ENCODE peak calls at places on chromosomes 4 and X, in five cellular contexts. Y is PC-9, D is HepG2, K is fibroblast of lung, L is hepatocyte. N is an unnamed sample.

GRCh38 chr4:6963139-6963611 is 53.5 kb downstream of the TBC1D14 start:
- DNase-seq in Y (no peak), D (peak; percentile 48), K (peak; percentile 23), L (no peak), N (no peak)

GRCh38 chr4:180717451-180717850 is 1525.8 kb upstream of the TENM3 start:
- DNase-seq in Y (no peak), D (no peak), K (no peak), L (no peak), N (no peak)

GRCh38 chr4:27643101-27643500 is 782.5 kb downstream of the STIM2 start:
- DNase-seq in Y (no peak), D (no peak), K (no peak), L (no peak), N (no peak)

GRCh38 chrX:120791013-120791643 is 84.5 kb downstream of the CT47B1 start:
- DNase-seq in Y (peak; percentile 61), D (no peak), K (peak; percentile 79), L (peak; percentile 31), N (no peak)

GRCh38 chr4:155569960-155570515 is 96.6 kb upstream of the GUCY1A1 start:
- DNase-seq in Y (no peak), D (no peak), K (peak; percentile 79), L (no peak), N (no peak)

GRCh38 chr4:62018537-62018936 is 818.4 kb downstream of the ADGRL3 start:
- DNase-seq in Y (no peak), D (no peak), K (no peak), L (no peak), N (peak; percentile 28)

GRCh38 chr4:23368081-23368697 is 521.7 kb downstream of the PPARGC1A start:
- DNase-seq in Y (no peak), D (peak; percentile 23), K (no peak), L (peak; percentile 55), N (peak; percentile 80)

GRCh38 chrX:1420371-1420770 is 28.5 kb upstream of the SLC25A6 start:
- DNase-seq in Y (no peak), D (no peak), K (no peak), L (no peak), N (no peak)

GRCh38 chrX:147476008-147476407 is 435.7 kb upstream of the FMR1 start:
- DNase-seq in Y (no peak), D (peak; percentile 4), K (no peak), L (peak; percentile 38), N (peak; percentile 50)

GRCh38 chr4:6107886-6108285 is 89.7 kb upstream of the C4orf50 start:
- DNase-seq in Y (no peak), D (no peak), K (no peak), L (no peak), N (no peak)

GRCh38 chrX:57134702-57135101 is 2.5 kb downstream of the SPIN2A start:
- DNase-seq in Y (no peak), D (no peak), K (no peak), L (no peak), N (no peak)

GRCh38 chr4:123516576-123516975 is 120.0 kb downstream of the SPRY1 start:
- DNase-seq in Y (no peak), D (no peak), K (no peak), L (no peak), N (no peak)

GRCh38 chrX:149528381-149528780 is 12.4 kb upstream of the EOLA1 start:
- DNase-seq in Y (no peak), D (no peak), K (no peak), L (no peak), N (no peak)

GRCh38 chr4:7214359-7214758 is 22.0 kb downstream of the SORCS2 start:
- DNase-seq in Y (no peak), D (no peak), K (peak; percentile 70), L (no peak), N (no peak)

GRCh38 chr4:46389301-46389761 is 597 bp downstream of the GABRA2 start:
- DNase-seq in Y (no peak), D (peak; percentile 2), K (no peak), L (peak; percentile 71), N (peak; percentile 68)

GRCh38 chrX:13940646-13941045 is 89.0 kb downstream of the GEMIN8 start:
- DNase-seq in Y (no peak), D (no peak), K (no peak), L (no peak), N (no peak)

GRCh38 chrX:123818243-123818642 is 41.6 kb upstream of the XIAP start:
- DNase-seq in Y (peak; percentile 89), D (peak; percentile 63), K (peak; percentile 75), L (peak; percentile 35), N (no peak)

GRCh38 chrX:56790778-56791177 is 61.7 kb downstream of the NBDY start:
- DNase-seq in Y (no peak), D (no peak), K (no peak), L (no peak), N (peak; percentile 0)

GRCh38 chr4:56434599-56435000 is 815 bp downstream of the PPAT start:
- DNase-seq in Y (peak; percentile 57), D (no peak), K (peak; percentile 74), L (no peak), N (peak; percentile 76)

GRCh38 chrX:20829665-20830481 is 544.3 kb upstream of the CNKSR2 start:
- DNase-seq in Y (no peak), D (no peak), K (peak; percentile 50), L (no peak), N (no peak)

GRCh38 chrX:119537487-119537886 is 27.7 kb downstream of the STEEP1 start:
- DNase-seq in Y (no peak), D (no peak), K (no peak), L (no peak), N (no peak)
- H3K27ac ChIP-seq in Y (no peak overlapping the region), D (no peak overlapping the region), K (no peak overlapping the region), L (no peak overlapping the region), N (no peak overlapping the region)

DNA sequence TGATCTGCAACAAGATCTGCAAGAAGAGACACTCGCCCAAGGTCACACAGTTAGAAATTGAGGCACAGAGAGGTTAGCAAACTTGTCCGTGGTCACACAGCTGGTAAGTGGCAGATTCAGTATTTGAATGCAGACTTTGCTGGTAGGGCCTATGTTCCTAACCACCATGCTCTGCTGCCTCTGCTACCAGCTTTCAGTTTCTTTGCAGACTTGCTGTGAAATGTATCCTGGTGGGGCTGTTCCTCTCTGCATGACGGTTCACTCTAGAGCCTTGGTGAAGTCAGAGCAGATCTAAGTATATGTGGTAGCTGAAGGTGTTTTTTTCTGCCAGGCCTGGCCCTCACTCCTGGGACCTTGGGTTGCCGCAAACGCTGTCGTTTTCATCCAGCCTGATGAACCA is 87.1 kb downstream of the BEND2 start:
- DNase-seq in Y (no peak), D (no peak), K (no peak), L (no peak), N (no peak)
- H2AFZ ChIP-seq in Y (no peak overlapping the region), D (no peak overlapping the region), K (no peak overlapping the region), L (no peak overlapping the region), N (no peak overlapping the region)

DNA sequence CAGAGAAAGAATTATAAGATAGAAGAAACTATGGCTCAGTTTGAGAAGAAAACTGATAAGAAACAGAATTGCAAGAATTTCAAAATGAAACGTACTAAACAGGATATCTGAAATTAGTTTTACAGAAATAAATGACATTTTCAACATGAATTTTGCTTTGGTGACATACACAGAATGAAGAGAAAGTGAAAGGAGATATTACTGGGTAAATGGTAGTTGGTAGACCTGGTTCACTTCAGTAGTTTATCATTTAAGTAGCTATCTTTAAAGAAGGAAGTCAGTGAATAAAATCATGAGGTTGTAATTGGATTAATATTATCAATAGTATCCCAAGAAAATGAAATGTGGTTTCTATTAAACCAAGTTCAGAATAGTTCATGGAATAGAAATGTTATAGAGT is 395.5 kb upstream of the SMIM31 start:
- DNase-seq in Y (no peak), D (no peak), K (no peak), L (no peak), N (no peak)
- H3K4me2 ChIP-seq in Y (no peak overlapping the region), D (no peak overlapping the region), K (no peak overlapping the region), L (no peak overlapping the region), N (no peak overlapping the region)

DNA sequence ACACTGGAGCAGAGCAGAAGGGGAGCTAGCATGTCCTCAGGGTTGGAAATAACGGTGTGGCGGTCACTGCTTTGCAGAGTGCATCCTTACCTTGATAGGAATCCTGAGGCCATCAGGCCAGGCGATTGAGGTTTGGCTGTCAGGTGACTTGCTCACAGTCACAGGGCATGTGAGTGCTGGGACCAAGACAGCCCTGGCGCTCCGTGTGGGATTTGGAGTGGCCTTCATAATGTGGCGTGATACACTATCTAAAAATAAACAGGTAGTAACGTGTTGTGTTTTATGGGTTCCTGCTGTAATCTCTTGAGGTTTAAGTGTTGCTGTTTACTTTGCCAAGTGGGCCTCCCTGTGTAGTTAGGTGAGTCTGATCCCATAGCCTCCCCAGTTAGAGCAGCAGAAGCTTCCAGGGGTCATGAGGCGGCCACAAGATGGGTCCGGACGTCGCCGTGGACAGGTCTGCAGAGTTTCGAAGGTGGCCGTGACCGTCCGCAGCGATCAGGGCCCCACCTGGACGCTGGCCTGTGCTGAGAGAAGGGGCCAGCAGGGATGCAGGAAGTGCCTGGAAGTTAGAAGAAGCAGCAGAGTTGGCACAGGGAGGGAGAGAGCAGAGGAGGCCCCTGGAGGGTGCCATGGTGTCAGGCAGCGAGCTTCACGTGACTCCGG is 27.7 kb downstream of the RGS12 start:
- DNase-seq in Y (no peak), D (no peak), K (no peak), L (peak; percentile 71), N (no peak)
- H3K27ac ChIP-seq in Y (no peak overlapping the region), D (no peak overlapping the region), K (no peak overlapping the region), L (peak overlapping the region; percentile 90), N (peak overlapping the region; percentile 39)

GRCh38 chr4:104263100-104263499 is 231.6 kb downstream of the CXXC4 start:
- DNase-seq in Y (no peak), D (no peak), K (no peak), L (no peak), N (no peak)
- H2AFZ ChIP-seq in Y (no peak overlapping the region), D (no peak overlapping the region), K (no peak overlapping the region), L (no peak overlapping the region), N (no peak overlapping the region)

DNA sequence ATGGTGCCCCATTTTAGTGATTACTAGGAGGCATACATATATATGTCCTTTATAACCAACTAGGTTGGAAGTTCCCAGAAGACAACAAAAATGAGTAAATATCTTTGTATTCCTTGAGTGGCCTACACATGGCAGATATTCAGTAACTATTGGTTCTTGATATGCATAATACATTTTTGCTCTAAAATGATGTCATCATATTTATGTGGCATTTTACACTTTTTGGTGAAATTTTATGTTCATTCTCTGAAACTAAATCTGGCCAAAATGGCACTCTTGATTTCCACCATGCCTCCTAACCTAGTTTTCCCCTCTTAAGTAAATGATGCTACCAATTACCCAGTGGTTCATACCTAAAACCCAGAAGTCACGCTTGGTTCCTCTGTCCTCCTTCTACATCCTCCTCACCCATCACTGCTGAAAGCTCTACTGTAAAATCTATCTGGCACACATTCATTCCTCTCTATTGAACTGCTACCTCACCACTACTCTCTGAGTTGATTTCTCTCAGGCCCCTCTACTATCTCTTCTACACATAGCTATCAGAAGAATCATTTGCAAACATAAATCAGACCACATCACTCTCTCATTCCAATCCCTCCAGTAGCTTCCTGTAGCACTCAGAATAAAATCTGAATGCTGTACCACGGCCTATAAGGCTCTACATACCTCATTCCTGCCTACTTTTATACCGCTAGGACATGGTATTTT is 13.4 kb downstream of the SLC10A7 start:
- DNase-seq in Y (no peak), D (no peak), K (no peak), L (no peak), N (no peak)
- H3K4me2 ChIP-seq in Y (no peak overlapping the region), D (no peak overlapping the region), K (no peak overlapping the region), L (no peak overlapping the region), N (no peak overlapping the region)

GRCh38 chr4:101956068-101956805 is 165.7 kb downstream of the BANK1 start:
- DNase-seq in Y (no peak), D (no peak), K (no peak), L (no peak), N (no peak)

GRCh38 chr4:101958547-101958946 is 168.0 kb downstream of the BANK1 start:
- DNase-seq in Y (no peak), D (no peak), K (no peak), L (no peak), N (no peak)

GRCh38 chr4:101960431-101960830 is 169.9 kb downstream of the BANK1 start:
- DNase-seq in Y (no peak), D (no peak), K (no peak), L (no peak), N (no peak)

GRCh38 chr4:101961144-101961543 is 170.6 kb downstream of the BANK1 start:
- DNase-seq in Y (no peak), D (no peak), K (peak; percentile 67), L (no peak), N (peak; percentile 14)
- H3K27ac ChIP-seq in Y (no peak overlapping the region), D (no peak overlapping the region), K (no peak overlapping the region), L (no peak overlapping the region), N (no peak overlapping the region)